ENCODE peak calls at places on chromosomes 4 and X, in ten cellular contexts. G is colonic mucosa, U is PC-9, Y is IMR-90, S is psoas muscle, F is cardiac muscle cell, M is uterus, J is SK-N-SH, E is fibroblast of lung, Q is AG04450. D is an unnamed sample. For H3K9me3, the result is how much of the 10 kb centered on the place peaks cover.

GRCh38 chr4:6448476-6449170 is 23.8 kb downstream of the PPP2R2C start:
- DNase-seq in J (no peak), U (no peak), M (no peak), E (no peak), Q (no peak), S (no peak), F (no peak), Y (no peak), G (no peak), D (no peak)

GRCh38 chr4:23373269-23373668 is 516.6 kb downstream of the PPARGC1A start:
- DNase-seq in Y (peak), E (peak), J (no peak), U (peak), M (no peak), F (peak), S (peak), Q (no peak), G (peak), D (no peak)

GRCh38 chrX:99172958-99173357 is 1237.1 kb downstream of the PCDH19 start:
- DNase-seq in F (no peak), J (no peak), M (no peak), Q (no peak), S (no peak), U (no peak), Y (no peak), E (no peak), G (no peak), D (no peak)

GRCh38 chr4:140688711-140689598 is 67.2 kb downstream of the TBC1D9 start:
- DNase-seq in E (peak), G (no peak), F (no peak), S (no peak), J (peak), Y (peak), Q (no peak), U (no peak), M (no peak), D (peak)

GRCh38 chr4:82268826-82269193 is 105.0 kb downstream of the HNRNPD start:
- DNase-seq in S (no peak), E (no peak), U (no peak), J (no peak), G (no peak), M (no peak), F (no peak), Q (no peak), Y (no peak), D (no peak)

GRCh38 chrX:134423606-134424005 is 36.4 kb upstream of the HPRT1 start:
- DNase-seq in Q (no peak), E (peak), U (no peak), Y (peak), F (peak), M (no peak), S (no peak), G (no peak), J (peak), D (peak)

GRCh38 chr4:75235359-75235951 is 278.7 kb downstream of the RCHY1 start:
- DNase-seq in F (no peak), E (no peak), G (no peak), S (no peak), U (no peak), M (no peak), Q (no peak), J (no peak), Y (no peak), D (no peak)

GRCh38 chr4:137678796-137679195 is 146.5 kb upstream of the PCDH18 start:
- DNase-seq in Q (no peak), S (no peak), U (no peak), G (no peak), E (peak), F (no peak), Y (peak), J (no peak), M (no peak), D (no peak)

GRCh38 chr4:185506422-185506821 is 28.9 kb downstream of the PDLIM3 start:
- DNase-seq in E (no peak), Y (no peak), J (no peak), M (no peak), F (no peak), G (no peak), Q (no peak), U (no peak), S (no peak), D (no peak)

GRCh38 chr4:118340109-118340508 is 12.7 kb downstream of the PRSS12 start:
- DNase-seq in Y (no peak), M (no peak), S (no peak), U (no peak), E (no peak), J (peak), F (no peak), G (no peak), Q (no peak), D (no peak)

GRCh38 chrX:40061871-40062524 is 35.8 kb downstream of the BCOR start:
- DNase-seq in Y (no peak), S (no peak), M (no peak), J (no peak), U (no peak), G (no peak), F (no peak), Q (no peak), E (no peak), D (no peak)

GRCh38 chrX:11792461-11793421 is 34.7 kb downstream of the MSL3 start:
- DNase-seq in S (no peak), Y (no peak), J (no peak), E (no peak), G (no peak), U (no peak), Q (no peak), M (no peak), F (no peak), D (no peak)

GRCh38 chr4:100651499-100652165 is 133.8 kb upstream of the EMCN start:
- DNase-seq in Y (no peak), E (no peak), J (no peak), F (no peak), M (no peak), S (no peak), U (no peak), G (no peak), Q (no peak), D (no peak)

GRCh38 chr4:2937146-2937857 is 25.9 kb downstream of the NOP14 start:
- DNase-seq in F (no peak), G (no peak), J (no peak), E (peak), U (peak), M (peak), S (peak), Q (no peak), Y (no peak), D (peak)

GRCh38 chr4:77040265-77040664 is 35.5 kb downstream of the CCNI start:
- DNase-seq in E (peak), S (no peak), J (no peak), F (no peak), G (no peak), Y (peak), U (no peak), Q (no peak), M (no peak), D (no peak)

GRCh38 chrX:85993539-85994197 is 53.7 kb downstream of the CHM start:
- DNase-seq in Q (no peak), M (no peak), G (no peak), E (peak), Y (peak), U (no peak), S (no peak), J (no peak), F (no peak), D (no peak)

GRCh38 chr4:55074386-55074785 is 51.0 kb downstream of the KDR start:
- DNase-seq in Q (no peak), M (no peak), S (no peak), Y (no peak), J (no peak), E (peak), G (no peak), F (no peak), U (no peak), D (no peak)

GRCh38 chrX:120664081-120664480 is 34.2 kb upstream of the C1GALT1C1 start:
- DNase-seq in E (peak), Y (peak), F (no peak), M (no peak), G (no peak), J (no peak), U (no peak), Q (no peak), S (no peak), D (peak)

GRCh38 chr4:89024051-89024675 is 32.8 kb downstream of the FAM13A start:
- DNase-seq in Q (peak), Y (peak), S (no peak), U (peak), M (peak), F (peak), E (peak), J (peak), G (peak), D (peak)

GRCh38 chrX:38117485-38117884 is 103.2 kb downstream of the SRPX start:
- DNase-seq in J (no peak), E (peak), G (no peak), M (no peak), Q (no peak), Y (peak), U (no peak), S (no peak), F (no peak), D (no peak)

GRCh38 chr4:152221816-152222516 is 313.9 kb downstream of the FBXW7 start:
- DNase-seq in U (no peak), G (no peak), Y (no peak), F (no peak), J (no peak), S (no peak), Q (no peak), E (no peak), M (no peak), D (no peak)

GRCh38 chr4:126742048-126742447 is 890.7 kb upstream of the INTU start:
- DNase-seq in J (no peak), M (no peak), G (no peak), S (no peak), Q (no peak), U (no peak), F (no peak), Y (no peak), E (no peak), D (no peak)

GRCh38 chr4:1239141-1239948 is 9.6 kb downstream of the CTBP1 start:
- DNase-seq in J (peak), E (no peak), M (peak), S (peak), U (no peak), Q (no peak), Y (no peak), G (no peak), F (no peak), D (peak)

GRCh38 chrX:154436597-154437397 is at the start of gene GDI1:
- DNase-seq in G (no peak), M (peak), F (peak), U (peak), Q (no peak), J (peak), S (peak), Y (peak), E (peak), D (peak)

GRCh38 chrX:18668059-18668458 is 3.8 kb downstream of the RS1 start:
- DNase-seq in Y (no peak), G (no peak), E (no peak), S (no peak), M (no peak), U (no peak), Q (no peak), F (no peak), J (no peak), D (no peak)

GRCh38 chr4:48986654-48987164 is 634 bp downstream of the CWH43 start:
- DNase-seq in U (no peak), M (no peak), E (no peak), S (no peak), Q (no peak), Y (no peak), G (peak), J (no peak), F (no peak), D (no peak)

GRCh38 chr4:152709675-152710438 is 30.1 kb upstream of the TMEM154 start:
- DNase-seq in G (no peak), S (no peak), F (peak), M (no peak), J (no peak), E (peak), U (peak), Q (no peak), Y (no peak), D (peak)

GRCh38 chr4:6468376-6468775 is 4.0 kb downstream of the PPP2R2C start:
- DNase-seq in S (no peak), Q (no peak), F (no peak), E (no peak), J (no peak), U (no peak), G (no peak), M (no peak), Y (no peak), D (peak)

GRCh38 chr4:55321707-55322264 is 24.3 kb upstream of the SRD5A3 start:
- DNase-seq in U (peak), G (peak), S (peak), F (peak), Y (peak), J (peak), E (peak), M (peak), Q (no peak), D (no peak)

GRCh38 chr4:13968723-13969122 is 341.2 kb upstream of the BOD1L1 start:
- DNase-seq in G (no peak), E (peak), M (no peak), Y (peak), S (no peak), U (no peak), Q (no peak), J (no peak), F (no peak), D (no peak)

GRCh38 chrX:9197231-9197630 is 163.3 kb upstream of the FAM9B start:
- DNase-seq in F (no peak), M (no peak), G (no peak), S (no peak), U (no peak), Q (no peak), J (no peak), E (peak), Y (peak), D (no peak)

DNA sequence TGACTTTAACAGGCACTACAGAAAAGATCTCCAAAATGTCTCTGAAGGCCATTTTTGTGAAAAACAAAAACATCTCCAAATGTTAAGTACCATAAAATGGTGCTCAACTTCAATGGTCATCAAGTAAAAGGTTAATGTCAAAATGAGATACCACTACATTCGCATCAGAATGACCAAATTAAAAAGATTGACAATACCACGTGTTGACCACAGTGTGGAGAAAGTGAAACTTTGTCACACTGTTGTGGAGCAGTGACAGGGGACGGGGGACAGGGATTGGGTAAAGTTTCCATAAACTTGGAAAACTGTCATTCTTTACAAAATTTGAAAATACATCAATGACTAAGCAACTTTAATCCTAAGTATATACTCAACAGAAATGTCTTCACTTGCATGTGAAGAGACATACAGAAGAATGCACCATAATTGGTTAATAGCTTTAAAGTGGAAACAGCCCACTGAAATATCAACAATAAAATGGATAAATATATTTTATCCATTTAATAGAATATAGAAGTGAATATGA is 19.1 kb upstream of the CISD2 start:
- DNase-seq in U (no peak), M (no peak), S (no peak), J (no peak), Q (no peak), E (no peak), G (no peak), F (no peak), Y (no peak), D (no peak)
- TF ChIP-seq CTCF in U (no peak), M (no peak), S (no peak), J (no peak), Q (no peak), E (no peak), G (no peak), F (no peak), Y (no peak), D (no peak)

DNA sequence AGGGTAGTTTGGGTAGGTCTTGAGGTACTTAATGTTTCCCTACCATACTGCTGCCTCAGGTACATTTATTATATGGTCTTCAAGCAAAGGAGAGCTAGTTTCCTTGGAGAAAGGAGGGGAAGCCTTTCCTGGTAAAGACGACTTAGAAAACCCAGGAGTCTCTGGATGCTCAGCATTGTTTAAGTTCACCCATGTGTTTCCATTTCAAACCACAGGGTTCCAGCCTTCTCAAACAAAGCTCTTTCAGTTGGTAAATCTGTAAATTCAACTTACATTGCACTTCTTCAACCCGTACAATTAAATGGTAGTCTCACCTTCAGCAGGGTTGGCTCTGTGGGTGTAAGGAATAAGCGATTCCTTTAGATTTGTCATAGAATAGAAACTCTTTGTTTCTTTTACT is 111.9 kb upstream of the UNC5C start:
- DNase-seq in F (no peak), J (no peak), M (no peak), E (no peak), U (no peak), S (no peak), Q (no peak), Y (no peak), G (no peak), D (no peak)
- H3K9me3 ChIP-seq in F (under half), J (under half), M (under half), E (under half), U (under half), S (under half), Q (under half), Y (under half), G (under half), D (under half)

DNA sequence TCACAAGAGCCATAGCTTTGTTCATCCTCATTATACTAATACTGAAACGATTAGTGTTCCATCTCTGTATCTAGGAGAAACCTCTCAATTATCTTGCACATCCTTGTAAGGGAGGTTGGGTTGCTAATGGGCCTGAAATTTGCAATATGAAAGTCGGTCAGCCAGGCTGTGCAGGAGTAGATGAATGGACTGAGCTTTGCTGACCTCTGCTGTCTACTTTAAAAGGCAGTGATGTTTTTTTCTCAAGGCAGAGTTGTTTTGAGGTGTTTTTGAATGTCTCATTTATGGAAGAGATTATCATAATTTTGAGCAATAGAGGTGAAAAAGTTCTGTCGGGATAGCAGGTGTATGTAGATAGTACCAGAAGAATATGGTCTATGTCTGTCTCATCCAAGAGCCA is 47.9 kb upstream of the LINC00632 start:
- DNase-seq in F (no peak), Q (no peak), S (no peak), M (no peak), U (no peak), E (no peak), J (no peak), Y (peak), G (no peak), D (no peak)
- TF ChIP-seq CTCF in F (no peak), Q (no peak), S (no peak), M (no peak), U (peak), E (no peak), J (peak), Y (peak), G (no peak), D (no peak)

GRCh38 chrX:124358796-124359386 is 12.5 kb downstream of the SH2D1A start:
- DNase-seq in E (no peak), U (no peak), S (no peak), F (no peak), G (no peak), J (no peak), Q (no peak), M (no peak), Y (no peak), D (no peak)
- H3K9me3 ChIP-seq in E (under half), U (under half), S (under half), F (under half), G (under half), J (under half), Q (under half), M (under half), Y (under half), D (under half)